ENCODE peak calls at places on chromosomes 5 and 9, in seven cellular contexts. L is stimulated activated CD8-positive, alpha-beta memory T cell treated with anti-CD3 and anti-CD28 coated beads, Interleukin-12 subunit alpha, Interleukin-12 subunit beta, amount 100 ng/mL, for 1 hour; M is adipocyte; D is EL; O is HT1080; H is pancreas; Q is NCI-H774. U is an unnamed sample.

GRCh38 chr5:14871084-14871572 is 450 bp downstream of the ANKH start:
- DNase-seq in D (no peak), H (no peak), O (peak), M (no peak), Q (no peak), L (no peak), U (no peak)

GRCh38 chr5:115258001-115258400 is 4.7 kb downstream of the PGGT1B start:
- DNase-seq in H (no peak), L (no peak), D (peak), Q (no peak), M (peak), O (no peak), U (peak)

GRCh38 chr5:163758283-163758711 is 252.9 kb downstream of the MAT2B start:
- DNase-seq in M (no peak), D (peak), L (no peak), O (no peak), H (no peak), Q (no peak), U (no peak)

GRCh38 chr9:109401169-109401989 is 80.5 kb upstream of the EPB41L4B start:
- DNase-seq in M (peak), D (peak), L (no peak), Q (peak), H (peak), O (peak), U (peak)

GRCh38 chr9:71766663-71767062 is 1.6 kb downstream of the CEMIP2 start:
- DNase-seq in O (no peak), L (no peak), D (no peak), Q (no peak), M (no peak), H (no peak), U (no peak)

GRCh38 chr9:104682642-104683041 is 11.7 kb upstream of the OR13D1 start:
- DNase-seq in Q (peak), M (peak), H (no peak), L (no peak), O (peak), D (peak), U (peak)

GRCh38 chr5:180291234-180291940 is 496 bp downstream of the MAPK9 start:
- DNase-seq in D (peak), M (peak), O (no peak), H (peak), Q (no peak), L (no peak), U (no peak)

GRCh38 chr9:38181866-38182265 is 112.8 kb upstream of the SHB start:
- DNase-seq in H (no peak), Q (no peak), M (no peak), O (peak), L (no peak), D (no peak), U (no peak)

GRCh38 chr9:85258229-85258628 is 483.5 kb downstream of the AGTPBP1 start:
- DNase-seq in H (no peak), O (no peak), Q (no peak), M (no peak), L (no peak), D (no peak), U (no peak)

GRCh38 chr5:138748630-138749081 is 4.6 kb upstream of the CTNNA1 start:
- DNase-seq in O (peak), M (no peak), L (no peak), H (no peak), Q (no peak), D (peak), U (no peak)

GRCh38 chr5:158468444-158468843 is 609.5 kb upstream of the CLINT1 start:
- DNase-seq in O (no peak), M (no peak), H (no peak), L (no peak), Q (no peak), D (no peak), U (no peak)

GRCh38 chr5:119745976-119746375 is 116.6 kb downstream of the FAM170A start:
- DNase-seq in L (no peak), H (no peak), M (no peak), O (no peak), D (no peak), Q (no peak), U (no peak)

GRCh38 chr5:167466992-167467391 is 824.5 kb upstream of the WWC1 start:
- DNase-seq in D (no peak), Q (no peak), O (no peak), H (no peak), M (no peak), L (no peak), U (no peak)

GRCh38 chr9:19161257-19162025 is 34.1 kb upstream of the PLIN2 start:
- DNase-seq in Q (no peak), H (peak), D (peak), L (peak), O (peak), M (peak), U (peak)

GRCh38 chr5:43941806-43942205 is 338.8 kb downstream of the NNT start:
- DNase-seq in O (no peak), Q (no peak), D (no peak), H (no peak), L (no peak), M (no peak), U (peak)

GRCh38 chr5:67476995-67477394 is 280.4 kb upstream of the CD180 start:
- DNase-seq in D (no peak), H (no peak), M (no peak), L (no peak), O (no peak), Q (no peak), U (no peak)

GRCh38 chr9:69089082-69089481 is 53.5 kb downstream of the FXN start:
- DNase-seq in H (no peak), D (no peak), L (no peak), Q (no peak), M (no peak), O (no peak), U (no peak)

GRCh38 chr9:75185585-75186170 is 97.4 kb downstream of the OSTF1 start:
- DNase-seq in L (peak), Q (no peak), M (peak), H (peak), O (peak), D (peak), U (peak)

GRCh38 chr5:94010814-94011213 is 269.4 kb upstream of the POU5F2 start:
- DNase-seq in D (no peak), H (no peak), Q (no peak), M (no peak), L (no peak), O (peak), U (no peak)

GRCh38 chr9:137278913-137279711 is 1.6 kb downstream of the TOR4A start:
- DNase-seq in D (no peak), L (no peak), H (no peak), M (no peak), O (no peak), Q (no peak), U (no peak)

GRCh38 chr9:27701664-27702063 is 128.4 kb upstream of the C9orf72 start:
- DNase-seq in L (no peak), O (peak), Q (no peak), D (no peak), H (no peak), M (no peak), U (no peak)

GRCh38 chr5:148739524-148739923 is 85.2 kb upstream of the HTR4 start:
- DNase-seq in O (peak), M (peak), L (no peak), D (no peak), H (no peak), Q (no peak), U (peak)

GRCh38 chr9:108671794-108672193 is 184.0 kb downstream of the ACTL7B start:
- DNase-seq in O (no peak), H (no peak), M (peak), L (no peak), D (peak), Q (no peak), U (peak)

GRCh38 chr5:171937351-171937750 is 69.1 kb downstream of the FBXW11 start:
- DNase-seq in L (no peak), D (no peak), H (no peak), O (no peak), M (no peak), Q (no peak), U (no peak)

GRCh38 chr9:88106492-88106891 is 31.8 kb downstream of the SPATA31C2 start:
- DNase-seq in O (no peak), M (peak), H (peak), L (no peak), D (peak), Q (no peak), U (peak)

GRCh38 chr5:136006767-136007251 is 22.0 kb upstream of the TGFBI start:
- DNase-seq in D (peak), L (no peak), O (peak), Q (no peak), H (no peak), M (peak), U (peak)

GRCh38 chr9:34125681-34126206 is 754 bp downstream of the DCAF12 start:
- DNase-seq in Q (no peak), H (no peak), L (no peak), D (peak), O (peak), M (peak), U (peak)

GRCh38 chr9:36222449-36222848 is 31.7 kb downstream of the CLTA start:
- DNase-seq in Q (no peak), H (no peak), O (peak), M (no peak), L (no peak), D (peak), U (peak)

GRCh38 chr5:178349147-178349527 is 116.5 kb upstream of the PHYKPL start:
- DNase-seq in O (no peak), M (no peak), L (no peak), Q (no peak), D (no peak), H (no peak), U (no peak)

GRCh38 chr9:16552252-16552651 is 318.2 kb downstream of the BNC2 start:
- DNase-seq in Q (no peak), L (no peak), D (no peak), O (no peak), H (no peak), M (no peak), U (no peak)

GRCh38 chr5:127517110-127517479 is 345 bp upstream of the PRRC1 start:
- DNase-seq in D (no peak), O (peak), M (no peak), L (no peak), Q (no peak), H (no peak), U (no peak)

GRCh38 chr9:89481161-89481915 is 16.6 kb downstream of the SEMA4D start:
- DNase-seq in M (no peak), D (no peak), O (no peak), L (no peak), H (no peak), Q (no peak), U (no peak)

U was measured in AG10803.